ENCODE peak calls at places on chromosomes 5 and 9, in seven cellular contexts. C is stimulated activated CD4-positive, alpha-beta T cell treated with anti-CD3 and anti-CD28 coated beads, Interleukin-2, amount 100 ng/mL, for 48 hours; Z is small intestine; H is uterus; N is stimulated activated CD8-positive, alpha-beta memory T cell treated with anti-CD3 and anti-CD28 coated beads, Interleukin-7, amount 100 ng/mL, for 4 hours; E is HTR-8/SVneo; P is GM18507. L is an unnamed sample.

GRCh38 chr9:105299190-105299854 is 54.9 kb downstream of the SLC44A1 start:
- DNase-seq in N (no peak), C (no peak), Z (peak), H (no peak), E (peak), P (no peak), L (no peak)

GRCh38 chr9:18268381-18268780 is 205.6 kb upstream of the ADAMTSL1 start:
- DNase-seq in P (no peak), H (no peak), Z (no peak), E (peak), N (no peak), C (no peak), L (no peak)

GRCh38 chr5:142827934-142828576 is 57.9 kb downstream of the ARHGAP26 start:
- DNase-seq in E (no peak), P (no peak), N (no peak), H (no peak), Z (no peak), C (no peak), L (no peak)

GRCh38 chr5:35324201-35324600 is 93.9 kb upstream of the PRLR start:
- DNase-seq in P (no peak), C (no peak), H (no peak), Z (no peak), N (no peak), E (no peak), L (no peak)

GRCh38 chr9:95505676-95506437 is 10.9 kb downstream of the PTCH1 start:
- DNase-seq in C (peak), E (no peak), H (peak), N (peak), P (no peak), Z (peak), L (no peak)

GRCh38 chr5:14414007-14414406 is 167.6 kb upstream of the OTULINL start:
- DNase-seq in E (no peak), C (no peak), N (no peak), P (no peak), Z (no peak), H (no peak), L (no peak)

GRCh38 chr9:89923961-89924504 is 319.2 kb downstream of the GADD45G start:
- DNase-seq in H (no peak), Z (peak), E (no peak), N (peak), C (peak), P (no peak), L (peak)

GRCh38 chr9:123928471-123929176 is 1.3 kb downstream of the DENND1A start:
- DNase-seq in H (no peak), Z (no peak), N (no peak), P (no peak), E (no peak), C (no peak), L (no peak)

GRCh38 chr5:157506981-157507780 is 47.2 kb downstream of the NIPAL4 start:
- DNase-seq in E (no peak), C (no peak), Z (peak), N (no peak), H (no peak), P (no peak), L (no peak)

L was measured in activated gamma-delta T cell treated with anti-CD3 and anti-CD28 coated beads, Interleukin-2, amount 50 U/mL, for 16 hours.